ENCODE peak calls at places on chromosome 1, in four cellular contexts. H is central memory CD4-positive, alpha-beta T cell; I is activated T-cell treated with anti-CD3 and anti-CD28 coated beads for 4 hours; C is CD8-positive, alpha-beta T cell. Q is an unnamed sample.

GRCh38 chr1:12548279-12549105 is 69.5 kb downstream of the DHRS3 start:
- DNase-seq in C (no peak), I (no peak), H (no peak), Q (no peak)

GRCh38 chr1:182718311-182718710 is 33.9 kb upstream of the RGS8 start:
- DNase-seq in C (no peak), I (no peak), H (no peak), Q (no peak)

GRCh38 chr1:97441966-97442365 is 478.9 kb downstream of the DPYD start:
- DNase-seq in C (no peak), I (no peak), H (no peak), Q (no peak)

GRCh38 chr1:58839147-58839795 is 55.4 kb upstream of the JUN start:
- DNase-seq in C (no peak), H (no peak), I (no peak), Q (no peak)

GRCh38 chr1:234531181-234532132 is 52.5 kb upstream of the TARBP1 start:
- DNase-seq in I (no peak), C (no peak), H (no peak), Q (peak; percentile 49)

GRCh38 chr1:2594641-2595131 is 8.1 kb downstream of the PRXL2B start:
- DNase-seq in C (no peak), H (no peak), I (no peak), Q (no peak)

GRCh38 chr1:217482356-217483102 is 148.4 kb downstream of the GPATCH2 start:
- DNase-seq in I (no peak), C (no peak), H (no peak), Q (no peak)

GRCh38 chr1:154812911-154813816 is 56.9 kb downstream of the KCNN3 start:
- DNase-seq in I (no peak), C (no peak), H (no peak), Q (peak; percentile 41)

GRCh38 chr1:119635801-119636390 is 12.2 kb downstream of the ZNF697 start:
- DNase-seq in C (no peak), I (no peak), H (no peak), Q (no peak)

GRCh38 chr1:209802117-209802779 is 3.7 kb downstream of the IRF6 start:
- DNase-seq in H (no peak), C (no peak), I (no peak), Q (no peak)

GRCh38 chr1:98119793-98120192 is 199.0 kb upstream of the DPYD start:
- DNase-seq in C (no peak), H (no peak), I (no peak), Q (no peak)

GRCh38 chr1:14648931-14649860 is 50.7 kb downstream of the KAZN start:
- DNase-seq in I (no peak), C (no peak), H (no peak), Q (no peak)

GRCh38 chr1:178324003-178324402 is 172.8 kb downstream of the CLEC20A start:
- DNase-seq in C (no peak), I (no peak), H (no peak), Q (no peak)